ENCODE peak calls at places on chromosomes 11 and 22, in eight cellular contexts. One of them, this sample, is unnamed.

GRCh38 chr22:35409783-35410662 is 10.1 kb downstream of the MCM5 start:
- DNase-seq in heart right ventricle: peak
- DNase-seq in Calu3: no peak
- DNase-seq in AG10803: no peak
- DNase-seq in AG09319: no peak
- DNase-seq in endothelial cell: no peak
- DNase-seq in brain microvascular endothelial cell: no peak
- DNase-seq in astrocyte of the cerebellum: no peak
- DNase-seq in this sample: peak

GRCh38 chr22:41874090-41874489 is 40.8 kb downstream of the SHISA8 start:
- DNase-seq in heart right ventricle: no peak
- DNase-seq in Calu3: no peak
- DNase-seq in AG10803: no peak
- DNase-seq in AG09319: no peak
- DNase-seq in endothelial cell: no peak
- DNase-seq in brain microvascular endothelial cell: no peak
- DNase-seq in astrocyte of the cerebellum: no peak
- DNase-seq in this sample: no peak

GRCh38 chr11:129731316-129731715 is 84.3 kb upstream of the TMEM45B start:
- DNase-seq in heart right ventricle: no peak
- DNase-seq in Calu3: no peak
- DNase-seq in AG10803: no peak
- DNase-seq in AG09319: no peak
- DNase-seq in endothelial cell: no peak
- DNase-seq in brain microvascular endothelial cell: no peak
- DNase-seq in astrocyte of the cerebellum: no peak
- DNase-seq in this sample: no peak

GRCh38 chr11:88704505-88704904 is 361.3 kb downstream of the GRM5 start:
- DNase-seq in heart right ventricle: no peak
- DNase-seq in Calu3: no peak
- DNase-seq in AG10803: no peak
- DNase-seq in AG09319: no peak
- DNase-seq in endothelial cell: no peak
- DNase-seq in brain microvascular endothelial cell: peak
- DNase-seq in astrocyte of the cerebellum: peak
- DNase-seq in this sample: no peak

GRCh38 chr11:8886332-8886731 is 24.7 kb upstream of the AKIP1 start:
- DNase-seq in heart right ventricle: no peak
- DNase-seq in Calu3: no peak
- DNase-seq in AG10803: no peak
- DNase-seq in AG09319: no peak
- DNase-seq in endothelial cell: no peak
- DNase-seq in brain microvascular endothelial cell: no peak
- DNase-seq in astrocyte of the cerebellum: no peak
- DNase-seq in this sample: no peak

GRCh38 chr11:99841885-99842284 is 821.1 kb downstream of the CNTN5 start:
- DNase-seq in heart right ventricle: no peak
- DNase-seq in Calu3: no peak
- DNase-seq in AG10803: no peak
- DNase-seq in AG09319: no peak
- DNase-seq in endothelial cell: no peak
- DNase-seq in brain microvascular endothelial cell: no peak
- DNase-seq in astrocyte of the cerebellum: no peak
- DNase-seq in this sample: no peak

GRCh38 chr11:111541209-111542061 is 915 bp downstream of the LAYN start:
- DNase-seq in heart right ventricle: peak
- DNase-seq in Calu3: peak
- DNase-seq in AG10803: peak
- DNase-seq in AG09319: peak
- DNase-seq in endothelial cell: peak
- DNase-seq in brain microvascular endothelial cell: peak
- DNase-seq in astrocyte of the cerebellum: peak
- DNase-seq in this sample: no peak

GRCh38 chr11:134633276-134633675 is 221.2 kb upstream of the B3GAT1 start:
- DNase-seq in heart right ventricle: no peak
- DNase-seq in Calu3: no peak
- DNase-seq in AG10803: no peak
- DNase-seq in AG09319: no peak
- DNase-seq in endothelial cell: no peak
- DNase-seq in brain microvascular endothelial cell: no peak
- DNase-seq in astrocyte of the cerebellum: no peak
- DNase-seq in this sample: no peak

GRCh38 chr11:78349614-78350013 is 68.0 kb downstream of the GAB2 start:
- DNase-seq in heart right ventricle: peak
- DNase-seq in Calu3: no peak
- DNase-seq in AG10803: peak
- DNase-seq in AG09319: no peak
- DNase-seq in endothelial cell: no peak
- DNase-seq in brain microvascular endothelial cell: no peak
- DNase-seq in astrocyte of the cerebellum: no peak
- DNase-seq in this sample: no peak

GRCh38 chr11:8699903-8700302 is 17.3 kb downstream of the RPL27A start:
- DNase-seq in heart right ventricle: no peak
- DNase-seq in Calu3: peak
- DNase-seq in AG10803: peak
- DNase-seq in AG09319: no peak
- DNase-seq in endothelial cell: peak
- DNase-seq in brain microvascular endothelial cell: peak
- DNase-seq in astrocyte of the cerebellum: no peak
- DNase-seq in this sample: no peak

GRCh38 chr11:92979176-92979575 is 9.7 kb downstream of the MTNR1B start:
- DNase-seq in heart right ventricle: no peak
- DNase-seq in Calu3: no peak
- DNase-seq in AG10803: peak
- DNase-seq in AG09319: no peak
- DNase-seq in endothelial cell: no peak
- DNase-seq in brain microvascular endothelial cell: no peak
- DNase-seq in astrocyte of the cerebellum: peak
- DNase-seq in this sample: no peak

GRCh38 chr11:111659201-111659600 is 57.0 kb downstream of the SIK2 start:
- DNase-seq in heart right ventricle: no peak
- DNase-seq in Calu3: no peak
- DNase-seq in AG10803: no peak
- DNase-seq in AG09319: no peak
- DNase-seq in endothelial cell: no peak
- DNase-seq in brain microvascular endothelial cell: no peak
- DNase-seq in astrocyte of the cerebellum: no peak
- DNase-seq in this sample: no peak

GRCh38 chr11:59801981-59802638 is 8.5 kb downstream of the MRPL16 start:
- DNase-seq in heart right ventricle: peak
- DNase-seq in Calu3: no peak
- DNase-seq in AG10803: peak
- DNase-seq in AG09319: no peak
- DNase-seq in endothelial cell: peak
- DNase-seq in brain microvascular endothelial cell: peak
- DNase-seq in astrocyte of the cerebellum: no peak
- DNase-seq in this sample: no peak

GRCh38 chr11:27611390-27611789 is 88.9 kb downstream of the BDNF start:
- DNase-seq in heart right ventricle: no peak
- DNase-seq in Calu3: no peak
- DNase-seq in AG10803: no peak
- DNase-seq in AG09319: no peak
- DNase-seq in endothelial cell: no peak
- DNase-seq in brain microvascular endothelial cell: no peak
- DNase-seq in astrocyte of the cerebellum: no peak
- DNase-seq in this sample: no peak

GRCh38 chr11:27612932-27613669 is 87.2 kb downstream of the BDNF start:
- DNase-seq in heart right ventricle: no peak
- DNase-seq in Calu3: no peak
- DNase-seq in AG10803: no peak
- DNase-seq in AG09319: no peak
- DNase-seq in endothelial cell: no peak
- DNase-seq in brain microvascular endothelial cell: no peak
- DNase-seq in astrocyte of the cerebellum: no peak
- DNase-seq in this sample: no peak

GRCh38 chr11:27611946-27612455 is 88.3 kb downstream of the BDNF start:
- DNase-seq in heart right ventricle: no peak
- DNase-seq in Calu3: no peak
- DNase-seq in AG10803: peak
- DNase-seq in AG09319: no peak
- DNase-seq in endothelial cell: no peak
- DNase-seq in brain microvascular endothelial cell: no peak
- DNase-seq in astrocyte of the cerebellum: no peak
- DNase-seq in this sample: no peak

GRCh38 chr11:27614092-27614491 is 86.2 kb downstream of the BDNF start:
- DNase-seq in heart right ventricle: no peak
- DNase-seq in Calu3: no peak
- DNase-seq in AG10803: no peak
- DNase-seq in AG09319: no peak
- DNase-seq in endothelial cell: no peak
- DNase-seq in brain microvascular endothelial cell: no peak
- DNase-seq in astrocyte of the cerebellum: no peak
- DNase-seq in this sample: no peak

GRCh38 chr11:27613670-27613950 is 86.6 kb downstream of the BDNF start:
- DNase-seq in heart right ventricle: no peak
- DNase-seq in Calu3: no peak
- DNase-seq in AG10803: no peak
- DNase-seq in AG09319: no peak
- DNase-seq in endothelial cell: no peak
- DNase-seq in brain microvascular endothelial cell: no peak
- DNase-seq in astrocyte of the cerebellum: no peak
- DNase-seq in this sample: no peak
- TF ChIP-seq CTCF in heart right ventricle: no peak
- TF ChIP-seq CTCF in Calu3: no peak
- TF ChIP-seq CTCF in AG10803: no peak
- TF ChIP-seq CTCF in AG09319: no peak
- TF ChIP-seq CTCF in endothelial cell: no peak
- TF ChIP-seq CTCF in brain microvascular endothelial cell: no peak
- TF ChIP-seq CTCF in astrocyte of the cerebellum: no peak
- TF ChIP-seq CTCF in this sample: no peak

GRCh38 chr11:44784784-44785183 is 58.0 kb downstream of the TSPAN18 start:
- DNase-seq in heart right ventricle: no peak
- DNase-seq in Calu3: no peak
- DNase-seq in AG10803: no peak
- DNase-seq in AG09319: no peak
- DNase-seq in endothelial cell: no peak
- DNase-seq in brain microvascular endothelial cell: no peak
- DNase-seq in astrocyte of the cerebellum: no peak
- DNase-seq in this sample: no peak

GRCh38 chr11:44787981-44788380 is 61.2 kb downstream of the TSPAN18 start:
- DNase-seq in heart right ventricle: no peak
- DNase-seq in Calu3: no peak
- DNase-seq in AG10803: no peak
- DNase-seq in AG09319: no peak
- DNase-seq in endothelial cell: no peak
- DNase-seq in brain microvascular endothelial cell: no peak
- DNase-seq in astrocyte of the cerebellum: no peak
- DNase-seq in this sample: no peak

GRCh38 chr11:44785856-44786606 is 59.3 kb downstream of the TSPAN18 start:
- DNase-seq in heart right ventricle: no peak
- DNase-seq in Calu3: peak
- DNase-seq in AG10803: no peak
- DNase-seq in AG09319: no peak
- DNase-seq in endothelial cell: peak
- DNase-seq in brain microvascular endothelial cell: no peak
- DNase-seq in astrocyte of the cerebellum: no peak
- DNase-seq in this sample: no peak

GRCh38 chr11:44788536-44789227 is 61.9 kb downstream of the TSPAN18 start:
- DNase-seq in heart right ventricle: no peak
- DNase-seq in Calu3: no peak
- DNase-seq in AG10803: peak
- DNase-seq in AG09319: no peak
- DNase-seq in endothelial cell: peak
- DNase-seq in brain microvascular endothelial cell: no peak
- DNase-seq in astrocyte of the cerebellum: peak
- DNase-seq in this sample: no peak

GRCh38 chr11:44787070-44787469 is 60.3 kb downstream of the TSPAN18 start:
- DNase-seq in heart right ventricle: no peak
- DNase-seq in Calu3: no peak
- DNase-seq in AG10803: no peak
- DNase-seq in AG09319: no peak
- DNase-seq in endothelial cell: no peak
- DNase-seq in brain microvascular endothelial cell: no peak
- DNase-seq in astrocyte of the cerebellum: no peak
- DNase-seq in this sample: no peak
- TF ChIP-seq CTCF in heart right ventricle: no peak
- TF ChIP-seq CTCF in Calu3: no peak
- TF ChIP-seq CTCF in AG10803: no peak
- TF ChIP-seq CTCF in AG09319: no peak
- TF ChIP-seq CTCF in endothelial cell: no peak
- TF ChIP-seq CTCF in brain microvascular endothelial cell: no peak
- TF ChIP-seq CTCF in astrocyte of the cerebellum: no peak
- TF ChIP-seq CTCF in this sample: no peak

DNA sequence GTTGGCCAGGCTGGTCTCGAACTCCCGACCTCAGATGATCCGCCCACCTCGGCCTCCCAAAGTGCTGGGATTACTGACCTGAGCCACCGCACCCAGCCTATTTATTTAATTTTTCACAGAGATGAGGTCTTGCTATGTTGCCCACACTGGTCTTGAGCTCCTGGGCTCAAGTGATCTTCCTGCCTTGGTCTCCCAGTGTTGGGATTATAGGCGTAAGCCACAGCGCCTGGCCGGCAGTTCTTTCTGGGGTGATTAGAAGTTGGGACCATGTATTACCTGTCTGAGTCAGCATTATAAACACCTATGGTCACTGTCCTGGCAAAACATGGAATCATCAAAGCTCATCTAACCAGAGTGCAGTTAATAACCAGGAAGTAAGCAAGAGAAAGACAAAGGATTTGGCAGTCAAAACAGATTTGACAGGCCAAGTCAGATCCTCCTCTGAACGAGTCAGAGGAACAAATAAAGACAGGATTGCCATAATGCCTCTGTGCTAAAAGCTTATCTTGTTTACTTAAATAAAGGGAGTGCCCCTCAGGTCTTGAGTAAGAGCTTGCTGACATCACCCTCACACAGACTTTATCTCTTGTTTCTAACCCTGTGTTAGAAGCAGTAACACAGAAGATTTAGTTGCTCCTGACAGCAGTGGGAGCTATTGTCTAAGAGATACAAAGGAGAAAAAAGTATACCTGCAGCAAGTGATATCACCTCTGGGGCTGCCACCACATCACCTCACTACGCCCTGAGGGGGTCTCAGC is 3.7 kb downstream of the SERPIND1 start:
- DNase-seq in heart right ventricle: no peak
- DNase-seq in Calu3: peak
- DNase-seq in AG10803: peak
- DNase-seq in AG09319: peak
- DNase-seq in endothelial cell: no peak
- DNase-seq in brain microvascular endothelial cell: peak
- DNase-seq in astrocyte of the cerebellum: peak
- DNase-seq in this sample: no peak
- TF ChIP-seq CTCF in heart right ventricle: no peak
- TF ChIP-seq CTCF in Calu3: no peak
- TF ChIP-seq CTCF in AG10803: no peak
- TF ChIP-seq CTCF in AG09319: peak
- TF ChIP-seq CTCF in endothelial cell: no peak
- TF ChIP-seq CTCF in brain microvascular endothelial cell: peak
- TF ChIP-seq CTCF in astrocyte of the cerebellum: no peak
- TF ChIP-seq CTCF in this sample: no peak

DNA sequence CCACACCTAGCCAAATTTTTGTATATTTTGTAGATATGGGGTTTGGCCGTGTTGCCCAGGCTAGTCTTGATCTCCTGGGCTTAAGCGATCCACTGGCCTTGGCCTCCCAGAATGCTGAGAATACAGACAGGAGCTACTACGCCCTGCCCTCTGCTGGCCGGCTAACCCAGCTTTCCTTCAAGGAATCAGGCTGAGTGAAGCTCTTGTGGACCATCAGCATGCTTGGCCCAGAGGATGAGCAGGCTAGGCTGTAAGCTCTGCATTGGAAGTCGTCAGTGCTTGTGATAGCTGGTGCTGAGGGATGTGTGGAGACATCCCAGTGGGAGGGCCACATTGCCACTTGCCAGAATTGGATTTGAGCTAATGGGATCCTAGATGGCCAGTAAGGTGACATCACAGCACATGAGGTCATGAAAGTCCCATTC is 60.6 kb downstream of the MED15 start:
- DNase-seq in heart right ventricle: no peak
- DNase-seq in Calu3: peak
- DNase-seq in AG10803: peak
- DNase-seq in AG09319: no peak
- DNase-seq in endothelial cell: no peak
- DNase-seq in brain microvascular endothelial cell: peak
- DNase-seq in astrocyte of the cerebellum: no peak
- DNase-seq in this sample: no peak
- TF ChIP-seq CTCF in heart right ventricle: no peak
- TF ChIP-seq CTCF in Calu3: peak
- TF ChIP-seq CTCF in AG10803: peak
- TF ChIP-seq CTCF in AG09319: peak
- TF ChIP-seq CTCF in endothelial cell: no peak
- TF ChIP-seq CTCF in brain microvascular endothelial cell: peak
- TF ChIP-seq CTCF in astrocyte of the cerebellum: peak
- TF ChIP-seq CTCF in this sample: no peak